ENCODE peak calls at places on chromosomes 7 and 10, in four cellular contexts. One of them, this sample, is unnamed.

GRCh38 chr7:14752301-14752700 is 150.2 kb downstream of the DGKB start:
- DNase-seq in HepG2: no peak
- DNase-seq in Panc1: no peak
- DNase-seq in K562: no peak
- DNase-seq in this sample: no peak

GRCh38 chr7:135977020-135977741 is at the start of gene MTPN:
- DNase-seq in HepG2: peak; percentile 96
- DNase-seq in Panc1: peak; percentile 97
- DNase-seq in K562: peak; percentile 99
- DNase-seq in this sample: peak; percentile 94

GRCh38 chr10:116263870-116264269 is 9.1 kb downstream of the GFRA1 start:
- DNase-seq in HepG2: no peak
- DNase-seq in Panc1: no peak
- DNase-seq in K562: no peak
- DNase-seq in this sample: no peak

GRCh38 chr10:30437039-30437781 is 3.2 kb downstream of the MAP3K8 start:
- DNase-seq in HepG2: no peak
- DNase-seq in Panc1: no peak
- DNase-seq in K562: peak; percentile 79
- DNase-seq in this sample: no peak

GRCh38 chr10:46547331-46547880 is 9.1 kb downstream of the GPRIN2 start:
- DNase-seq in HepG2: no peak
- DNase-seq in Panc1: no peak
- DNase-seq in K562: no peak
- DNase-seq in this sample: no peak

GRCh38 chr10:68007356-68007755 is 67.7 kb downstream of the HERC4 start:
- DNase-seq in HepG2: no peak
- DNase-seq in Panc1: no peak
- DNase-seq in K562: no peak
- DNase-seq in this sample: no peak

GRCh38 chr10:130401860-130402765 is 265.9 kb downstream of the GLRX3 start:
- DNase-seq in HepG2: no peak
- DNase-seq in Panc1: no peak
- DNase-seq in K562: no peak
- DNase-seq in this sample: no peak

GRCh38 chr7:130127404-130128395 is 57.4 kb downstream of the KLHDC10 start:
- DNase-seq in HepG2: no peak
- DNase-seq in Panc1: no peak
- DNase-seq in K562: no peak
- DNase-seq in this sample: no peak

DNA sequence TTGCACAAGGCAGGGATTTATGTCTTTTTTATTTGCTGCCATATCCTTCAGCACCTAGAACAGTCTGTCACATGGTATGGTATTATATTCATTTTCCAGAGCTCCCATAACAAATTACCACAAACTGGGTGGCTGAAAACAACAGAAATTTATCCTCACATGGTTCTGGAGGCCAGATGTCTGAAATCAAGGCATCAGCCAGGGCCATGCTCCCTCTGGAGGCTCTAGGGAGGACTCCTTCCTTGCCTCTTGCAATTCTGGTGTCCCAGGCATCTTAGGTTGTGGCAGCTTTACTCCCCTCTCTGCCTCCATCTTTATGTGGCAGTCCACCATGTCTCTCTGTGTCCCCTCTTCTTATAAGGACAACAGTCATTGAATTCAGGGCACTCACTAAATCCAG is 43.1 kb downstream of the MET start:
- DNase-seq in HepG2: no peak
- DNase-seq in Panc1: no peak
- DNase-seq in K562: no peak
- DNase-seq in this sample: no peak
- TF ChIP-seq TCF7L2 in HepG2: no peak
- TF ChIP-seq TCF7L2 in Panc1: no peak
- TF ChIP-seq TCF7L2 in K562: no peak
- TF ChIP-seq TCF7L2 in this sample: no peak

GRCh38 chr10:122393288-122393687 is 18.8 kb downstream of the PLEKHA1 start:
- DNase-seq in HepG2: no peak
- DNase-seq in Panc1: no peak
- DNase-seq in K562: no peak
- DNase-seq in this sample: no peak
- TF ChIP-seq TCF7L2 in HepG2: no peak
- TF ChIP-seq TCF7L2 in Panc1: no peak
- TF ChIP-seq TCF7L2 in K562: no peak
- TF ChIP-seq TCF7L2 in this sample: no peak

GRCh38 chr7:40765633-40766032 is 630.8 kb downstream of the SUGCT start:
- DNase-seq in HepG2: no peak
- DNase-seq in Panc1: no peak
- DNase-seq in K562: no peak
- DNase-seq in this sample: no peak
- TF ChIP-seq TCF7L2 in HepG2: no peak
- TF ChIP-seq TCF7L2 in Panc1: no peak
- TF ChIP-seq TCF7L2 in K562: no peak
- TF ChIP-seq TCF7L2 in this sample: no peak

GRCh38 chr7:28106316-28106957 is 74.2 kb downstream of the JAZF1 start:
- DNase-seq in HepG2: no peak
- DNase-seq in Panc1: no peak
- DNase-seq in K562: no peak
- DNase-seq in this sample: no peak
- TF ChIP-seq TCF7L2 in HepG2: no peak
- TF ChIP-seq TCF7L2 in Panc1: no peak
- TF ChIP-seq TCF7L2 in K562: no peak
- TF ChIP-seq TCF7L2 in this sample: no peak

DNA sequence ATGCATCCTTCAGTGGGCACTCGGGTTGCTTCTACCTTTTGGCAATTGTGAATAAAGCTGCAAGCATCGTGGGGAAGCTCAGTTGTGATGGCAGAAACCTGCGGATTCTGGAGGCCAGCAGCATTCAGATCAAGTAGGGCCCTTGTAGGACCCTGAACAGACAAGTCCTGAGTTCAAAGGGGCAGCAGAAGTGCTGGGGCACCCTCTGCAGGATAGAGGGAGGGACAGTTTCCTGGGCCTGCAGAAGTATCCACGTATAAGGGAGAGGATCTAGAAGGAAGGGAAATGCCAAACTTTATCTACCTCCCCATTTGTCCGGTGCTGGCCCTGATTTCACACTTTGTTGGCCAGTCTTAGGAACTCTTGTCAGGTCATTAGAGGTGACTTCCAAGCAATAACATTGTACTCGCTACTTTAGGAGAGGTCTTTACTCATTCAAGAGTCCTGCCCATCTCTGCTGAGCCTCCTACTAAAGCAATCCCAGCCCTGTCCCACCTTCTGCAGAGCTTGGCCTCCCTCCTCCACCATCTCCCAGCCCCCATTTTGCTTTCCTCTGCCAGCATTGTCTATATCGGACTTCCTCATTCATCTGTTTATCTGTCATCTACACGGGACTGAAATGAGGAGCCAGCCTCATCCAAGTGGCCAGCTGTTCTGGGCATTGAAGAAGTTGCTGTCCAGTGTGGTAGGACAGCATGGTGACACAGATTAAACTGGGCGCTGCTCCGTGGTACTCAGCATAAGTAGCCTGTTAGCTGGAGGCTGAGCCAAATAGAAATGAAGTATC is 26.6 kb upstream of the R3HCC1L start:
- DNase-seq in HepG2: no peak
- DNase-seq in Panc1: no peak
- DNase-seq in K562: no peak
- DNase-seq in this sample: no peak
- TF ChIP-seq TCF7L2 in HepG2: no peak
- TF ChIP-seq TCF7L2 in Panc1: no peak
- TF ChIP-seq TCF7L2 in K562: no peak
- TF ChIP-seq TCF7L2 in this sample: no peak

GRCh38 chr7:82805527-82805960 is 357.1 kb downstream of the PCLO start:
- DNase-seq in HepG2: peak; percentile 1
- DNase-seq in Panc1: peak; percentile 66
- DNase-seq in K562: no peak
- DNase-seq in this sample: peak; percentile 68

GRCh38 chr7:82816272-82816671 is 346.4 kb downstream of the PCLO start:
- DNase-seq in HepG2: no peak
- DNase-seq in Panc1: no peak
- DNase-seq in K562: no peak
- DNase-seq in this sample: peak; percentile 1

GRCh38 chr7:82808633-82809032 is 354.1 kb downstream of the PCLO start:
- DNase-seq in HepG2: no peak
- DNase-seq in Panc1: no peak
- DNase-seq in K562: no peak
- DNase-seq in this sample: no peak

GRCh38 chr7:82810558-82811259 is 352.0 kb downstream of the PCLO start:
- DNase-seq in HepG2: peak; percentile 18
- DNase-seq in Panc1: peak; percentile 48
- DNase-seq in K562: peak; percentile 7
- DNase-seq in this sample: peak; percentile 45
- TF ChIP-seq TCF7L2 in HepG2: no peak
- TF ChIP-seq TCF7L2 in Panc1: no peak
- TF ChIP-seq TCF7L2 in K562: no peak
- TF ChIP-seq TCF7L2 in this sample: no peak

This sample was measured in HCT116.